ENCODE peak calls at places on chromosome 3, in five cellular contexts. C is hepatocyte, X is HepG2, K is HCT116, S is mammary epithelial cell. L is an unnamed sample. For H3K4me1, the result is how much of the 10 kb centered on the place peaks cover.

GRCh38 chr3:140487566-140487965 is 190.3 kb upstream of the TRIM42 start:
- DNase-seq in C (no peak), K (no peak), X (no peak), S (no peak), L (no peak)

GRCh38 chr3:4634894-4635293 is 141.7 kb downstream of the ITPR1 start:
- DNase-seq in K (no peak), S (no peak), X (no peak), C (no peak), L (no peak)

GRCh38 chr3:126870608-126871210 is 112.2 kb upstream of the PLXNA1 start:
- DNase-seq in S (no peak), K (no peak), C (no peak), X (no peak), L (no peak)

GRCh38 chr3:101009386-101009785 is 16.2 kb upstream of the ABI3BP start:
- DNase-seq in X (no peak), C (no peak), S (peak), K (no peak), L (peak)

GRCh38 chr3:197752107-197752506 is 2.4 kb downstream of the FYTTD1 start:
- DNase-seq in X (no peak), K (no peak), C (no peak), S (peak), L (peak)

GRCh38 chr3:192915724-192916123 is 1.9 kb downstream of the MB21D2 start:
- DNase-seq in X (no peak), C (no peak), S (no peak), K (no peak), L (peak)

GRCh38 chr3:112437146-112438022 is 61.9 kb downstream of the BTLA start:
- DNase-seq in S (peak), K (peak), C (no peak), X (peak), L (peak)

GRCh38 chr3:11734-12133 is 184.8 kb upstream of the CHL1 start:
- DNase-seq in C (peak), S (no peak), X (no peak), K (no peak), L (no peak)

GRCh38 chr3:34568766-34569165 is 770.3 kb downstream of the PDCD6IP start:
- DNase-seq in S (no peak), X (no peak), C (no peak), K (no peak), L (no peak)

GRCh38 chr3:155745795-155746550 is 1.1 kb upstream of the PLCH1 start:
- DNase-seq in K (peak), X (peak), S (no peak), C (peak), L (peak)

GRCh38 chr3:128278761-128279593 is 125.7 kb downstream of the EEFSEC start:
- DNase-seq in S (no peak), X (no peak), C (peak), K (no peak), L (peak)

GRCh38 chr3:129022114-129022994 is 21.2 kb downstream of the EFCC1 start:
- DNase-seq in C (no peak), X (no peak), K (no peak), S (no peak), L (no peak)

GRCh38 chr3:48897401-48898376 is 993 bp downstream of the SLC25A20 start:
- DNase-seq in X (peak), K (no peak), C (peak), S (no peak), L (peak)

GRCh38 chr3:27625848-27626247 is 96.3 kb downstream of the EOMES start:
- DNase-seq in S (no peak), X (no peak), C (no peak), K (no peak), L (no peak)

GRCh38 chr3:52473031-52473430 is 17.6 kb downstream of the NISCH start:
- DNase-seq in S (no peak), C (no peak), X (no peak), K (no peak), L (no peak)

GRCh38 chr3:127170794-127171193 is 22.1 kb upstream of the PRR23E start:
- DNase-seq in C (peak), X (no peak), K (no peak), S (peak), L (peak)

DNA sequence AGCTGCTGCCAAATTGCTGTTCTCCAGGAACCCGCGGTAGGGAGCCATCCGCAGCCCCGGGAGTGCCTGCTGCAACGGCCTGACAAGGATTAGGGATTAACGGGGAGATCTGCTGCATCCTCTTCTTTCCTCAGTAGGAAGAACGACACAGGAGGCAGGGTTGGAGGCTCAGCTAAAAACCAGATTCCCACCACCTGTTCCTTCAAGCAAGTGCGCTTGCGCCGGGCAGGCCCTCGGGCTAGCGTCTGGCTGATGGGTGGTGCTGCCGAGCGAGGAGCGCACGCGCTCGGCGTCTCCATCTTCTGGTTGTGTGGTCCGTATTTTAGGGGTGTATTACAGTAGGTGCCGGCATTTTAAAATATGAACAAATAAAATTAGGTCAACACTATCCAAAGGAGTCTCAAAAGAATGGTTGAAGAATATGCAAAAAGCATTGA is 25.4 kb upstream of the SLC25A26 start:
- DNase-seq in S (peak), K (peak), C (peak), X (no peak), L (peak)
- H2AFZ ChIP-seq in S (no peak), K (peak), C (no peak), X (no peak), L (peak)

GRCh38 chr3:181808053-181808452 is 96.3 kb downstream of the SOX2 start:
- DNase-seq in C (no peak), S (no peak), K (no peak), X (no peak), L (no peak)
- H3K4me1 ChIP-seq in C (under half), S (under half), K (under half), X (under half), L (under half)

DNA sequence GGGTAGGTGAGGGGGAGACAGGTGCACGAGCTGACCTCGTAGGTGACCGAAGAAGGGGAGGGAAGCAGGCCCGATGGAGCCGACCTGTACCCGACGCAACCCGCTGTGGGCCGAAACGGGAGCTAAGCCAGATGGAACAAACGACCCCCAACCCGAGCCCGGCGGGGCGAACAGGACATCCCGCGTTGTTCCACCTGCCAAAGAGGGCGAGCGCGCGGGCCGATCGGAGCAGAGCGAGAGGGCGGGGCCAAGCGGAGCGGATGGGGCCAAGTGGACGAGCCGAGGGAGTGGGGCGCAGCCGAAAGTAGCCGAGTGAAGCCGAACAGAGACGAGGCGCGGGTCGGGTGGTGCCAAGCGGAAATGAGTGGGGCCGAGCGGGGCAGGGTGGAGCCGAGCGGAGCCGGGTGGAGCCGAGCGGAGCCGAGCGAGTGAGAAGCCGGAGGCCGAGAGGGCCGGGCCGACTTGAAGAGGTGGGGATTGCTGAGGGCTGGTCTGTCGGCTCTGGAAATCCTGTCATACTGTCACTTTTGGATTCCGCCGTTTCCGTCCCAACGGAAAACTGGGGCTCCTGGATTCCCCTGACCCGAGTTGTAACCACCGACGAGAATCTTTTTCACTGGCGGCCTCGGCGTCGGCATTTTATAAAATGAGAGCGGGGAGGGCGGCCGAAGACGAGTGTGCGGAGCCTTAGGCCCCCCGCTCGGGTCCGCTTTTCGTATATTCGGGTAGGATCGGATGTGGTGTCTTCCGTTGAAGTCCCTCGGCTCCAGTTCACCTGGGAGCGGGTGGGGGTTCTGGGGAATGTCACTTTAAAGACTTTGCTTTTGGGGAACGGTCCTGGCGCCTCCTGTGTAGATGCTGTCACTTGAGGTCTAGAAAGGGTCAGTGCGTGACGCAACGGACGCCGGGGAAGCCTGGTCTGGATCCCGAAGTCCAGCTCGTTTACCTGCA is 15.6 kb upstream of the WNT7A start:
- DNase-seq in X (peak), K (peak), S (peak), C (peak), L (peak)
- TF ChIP-seq EZH2 in X (peak), K (no peak), S (no peak), C (no peak), L (no peak)

GRCh38 chr3:152289708-152290107 is 21.0 kb downstream of the MBNL1 start:
- DNase-seq in C (no peak), K (no peak), X (no peak), S (no peak), L (peak)
- H2AFZ ChIP-seq in C (no peak), K (no peak), X (no peak), S (no peak), L (no peak)

GRCh38 chr3:58332575-58333179 is at the start of gene PXK:
- DNase-seq in X (peak), S (peak), C (peak), K (peak), L (peak)
- H3K4me1 ChIP-seq in X (under half), S (under half), C (under half), K (under half), L (under half)

DNA sequence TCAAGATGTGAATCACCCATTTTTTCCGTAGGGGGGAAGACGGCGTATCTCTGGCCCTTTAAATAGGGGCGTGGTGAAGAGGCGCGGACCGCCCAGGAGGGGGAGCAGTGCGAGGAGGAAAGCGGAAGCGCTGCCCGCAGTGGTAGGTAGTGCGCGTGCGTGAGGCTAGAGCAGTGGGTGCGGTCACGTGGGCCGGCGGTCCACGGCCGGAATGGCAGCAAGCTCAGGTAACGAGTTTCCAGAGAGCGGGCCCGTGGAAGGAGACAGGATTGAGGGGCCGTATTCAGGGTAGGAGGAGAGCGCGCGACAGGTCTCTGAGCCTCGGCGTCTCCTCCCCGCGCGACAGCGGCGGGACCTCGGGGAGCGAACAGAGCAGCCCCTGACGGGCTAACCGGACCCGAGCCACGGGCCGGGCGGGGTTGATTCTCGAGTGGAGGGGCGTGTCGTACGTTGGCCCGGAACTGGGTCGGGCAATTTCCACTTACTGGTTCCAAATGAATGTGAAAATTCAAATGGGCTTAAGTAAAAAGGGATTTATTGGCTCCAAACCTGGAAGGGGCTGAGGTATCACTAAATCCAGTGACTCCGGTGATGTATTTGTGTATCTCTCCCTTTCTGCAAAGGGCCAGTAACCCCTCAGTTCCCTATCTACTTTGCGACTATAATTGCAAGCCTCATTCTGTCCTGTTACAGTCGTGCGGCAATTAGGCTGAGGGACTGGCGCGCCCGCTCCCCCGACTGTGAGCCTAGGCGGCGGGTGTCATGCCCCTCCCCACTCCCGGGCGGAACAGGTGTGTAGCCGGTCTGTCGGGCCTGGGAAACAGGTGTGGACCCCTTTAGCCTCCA is at the start of gene VPS8:
- DNase-seq in X (peak), S (peak), K (peak), C (peak), L (peak)
- TF ChIP-seq EZH2 in X (no peak), S (no peak), K (no peak), C (no peak), L (no peak)

DNA sequence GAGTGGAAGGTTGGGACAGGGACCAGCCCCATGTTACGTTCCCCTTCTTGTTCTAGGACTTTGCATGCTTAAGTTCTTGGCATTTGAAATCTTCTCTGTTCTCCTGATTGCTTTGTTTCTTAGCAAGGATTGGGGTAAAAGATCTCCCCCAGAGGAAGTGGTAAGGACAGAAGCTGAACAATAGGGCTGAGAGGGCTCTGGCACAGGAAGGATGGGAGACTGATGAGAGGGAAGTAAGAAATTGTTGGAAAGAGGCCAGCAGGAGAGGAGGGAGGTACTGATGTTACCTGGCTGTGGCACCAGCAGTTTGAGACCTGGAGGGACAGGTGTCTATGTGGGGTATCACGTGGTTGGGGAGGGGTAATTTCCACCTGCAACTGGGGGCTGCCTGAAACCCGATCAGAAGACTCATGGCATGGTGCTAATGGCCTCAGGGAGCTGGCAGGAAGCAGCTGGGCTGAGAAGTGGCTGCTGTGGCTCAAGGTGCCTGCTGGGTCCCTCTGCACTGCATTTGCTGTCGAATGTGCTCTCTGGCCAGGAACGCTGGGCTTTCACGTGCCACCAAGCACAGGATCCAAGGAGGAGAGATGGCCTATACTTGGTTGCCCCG is 108.4 kb downstream of the LSM3 start:
- DNase-seq in S (no peak), X (no peak), C (no peak), K (no peak), L (no peak)
- H2AFZ ChIP-seq in S (no peak), X (no peak), C (no peak), K (no peak), L (no peak)

DNA sequence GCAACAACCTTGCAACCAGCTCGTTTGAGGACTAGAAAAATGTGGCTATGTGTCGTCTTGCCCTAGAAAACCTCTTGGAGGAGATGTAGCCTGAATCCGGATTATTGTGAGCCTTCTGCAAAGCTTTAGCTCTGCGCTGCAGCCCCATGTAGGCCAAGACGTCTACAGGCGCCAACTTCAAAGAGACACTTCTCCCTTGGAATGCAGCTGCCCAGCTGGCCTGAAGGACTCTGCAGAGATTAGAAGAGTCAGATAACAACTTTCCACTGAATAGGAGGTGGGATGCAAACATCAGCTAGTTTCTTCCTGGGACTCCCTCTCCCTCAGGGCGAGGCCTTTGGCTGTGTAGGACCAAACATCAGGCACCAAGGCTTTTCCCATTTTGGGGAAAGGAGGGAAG is 356.5 kb upstream of the IL12A start:
- DNase-seq in S (no peak), C (peak), K (no peak), X (no peak), L (no peak)
- H3K4me1 ChIP-seq in S (under half), C (under half), K (under half), X (under half), L (under half)

DNA sequence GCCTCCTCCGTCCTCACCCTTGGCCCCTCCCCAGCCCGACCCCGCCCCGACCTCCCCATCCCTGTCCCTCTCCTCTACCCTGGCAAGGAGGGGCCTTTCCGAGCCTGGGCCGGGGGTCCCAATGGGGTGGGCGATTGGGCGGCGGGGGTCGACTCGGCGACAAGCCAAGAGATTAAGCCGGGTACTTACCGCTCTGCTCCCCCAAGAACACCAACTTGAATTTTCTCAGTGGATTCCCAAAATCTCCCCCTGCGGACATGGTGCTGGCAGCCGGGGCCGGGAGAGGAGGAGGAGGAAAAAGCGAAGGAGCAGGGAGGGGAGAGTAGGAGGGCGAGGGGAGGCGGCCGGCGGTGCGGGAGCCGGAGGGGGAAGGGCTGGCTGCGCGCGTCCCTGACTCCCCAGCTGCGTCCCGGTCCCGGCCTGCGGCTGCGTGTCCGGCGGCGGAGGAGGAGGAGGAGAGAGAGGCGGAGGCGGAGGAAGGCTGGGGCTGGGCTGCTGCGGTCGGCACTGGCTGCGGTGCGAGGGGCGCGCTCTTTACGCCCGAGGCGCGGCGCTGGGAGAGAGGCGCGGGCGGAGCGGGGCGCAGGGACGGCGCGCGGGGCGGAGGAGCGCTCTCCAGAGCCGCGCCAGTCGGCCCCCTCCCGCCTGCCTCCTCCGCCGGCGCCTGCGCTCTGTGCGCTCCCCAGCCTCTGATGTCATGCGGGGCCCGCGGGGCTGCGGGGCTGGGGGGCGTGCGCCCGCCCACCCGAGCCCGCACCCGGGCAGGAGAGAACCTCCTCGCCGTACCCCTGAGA is at the start of gene RAB6B:
- DNase-seq in X (no peak), C (peak), S (peak), K (no peak), L (peak)
- TF ChIP-seq EZH2 in X (no peak), C (no peak), S (no peak), K (no peak), L (no peak)

DNA sequence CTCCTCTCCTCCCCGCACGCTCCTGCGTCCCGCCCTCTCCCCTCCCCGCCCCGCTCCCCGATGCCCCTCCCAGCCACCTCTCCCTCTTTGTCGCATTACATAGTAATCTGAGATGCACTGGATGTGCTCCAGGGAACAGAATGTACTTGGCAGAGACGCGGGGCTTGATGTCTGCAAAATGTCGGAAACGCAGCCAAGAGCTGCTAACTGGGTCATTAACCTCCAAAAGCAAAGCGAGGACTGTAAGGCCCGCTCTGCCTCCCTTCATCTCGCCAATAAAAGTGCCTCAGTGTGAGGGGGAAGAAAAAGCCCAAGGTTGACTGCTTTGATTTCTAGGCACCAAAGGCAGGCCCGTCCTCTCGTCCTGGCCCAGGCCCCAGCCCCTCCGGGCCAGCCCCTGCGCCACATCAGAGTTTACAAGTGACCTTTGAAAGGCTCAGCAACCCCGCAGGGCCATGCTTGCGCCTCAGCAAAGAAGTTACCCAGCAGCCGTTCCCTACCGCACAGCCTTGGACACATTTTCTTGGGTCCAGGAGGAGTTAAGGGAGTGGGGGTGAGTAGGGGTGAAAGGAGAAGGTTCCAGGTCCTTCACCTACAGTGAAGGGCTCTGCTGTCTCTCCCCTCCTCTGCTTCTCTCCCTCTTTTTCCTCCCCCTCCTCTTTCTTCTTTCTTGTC is 223.7 kb upstream of the TPRG1 start:
- DNase-seq in X (no peak), K (peak), C (peak), S (peak), L (peak)
- H2AFZ ChIP-seq in X (no peak), K (peak), C (peak), S (peak), L (peak)

L was measured in GM23248.